ENCODE peak calls at places on chromosomes 6 and 20, in four cellular contexts. D is heart right ventricle; S is stimulated activated CD8-positive, alpha-beta memory T cell treated with anti-CD3 and anti-CD28 coated beads, Interleukin-12 subunit alpha, Interleukin-12 subunit beta, amount 100 ng/mL, for 1 hour; F is GM23248. J is an unnamed sample.

GRCh38 chr6:136309171-136309570 is 19.5 kb upstream of the BCLAF1 start:
- DNase-seq in S (no peak), D (no peak), F (no peak), J (no peak)

GRCh38 chr20:460707-461106 is 1.6 kb downstream of the TBC1D20 start:
- DNase-seq in S (no peak), F (peak), D (no peak), J (no peak)

GRCh38 chr20:9815662-9816061 is 23.2 kb downstream of the PAK5 start:
- DNase-seq in D (no peak), S (no peak), F (no peak), J (no peak)

GRCh38 chr20:23143098-23143497 is 57.0 kb upstream of the CD93 start:
- DNase-seq in F (peak), D (peak), S (no peak), J (peak)

GRCh38 chr6:124870611-124871201 is 91.5 kb upstream of the RNF217 start:
- DNase-seq in S (no peak), F (peak), D (no peak), J (no peak)

GRCh38 chr6:108030223-108030622 is 44.3 kb downstream of the OSTM1 start:
- DNase-seq in D (no peak), F (no peak), S (no peak), J (no peak)

GRCh38 chr20:54356726-54357235 is 118.6 kb upstream of the DOK5 start:
- DNase-seq in S (no peak), F (peak), D (no peak), J (no peak)

GRCh38 chr6:117397536-117398227 is 28.1 kb downstream of the ROS1 start:
- DNase-seq in D (no peak), F (peak), S (no peak), J (no peak)

GRCh38 chr6:136579800-136580199 is 29.6 kb upstream of the MAP7 start:
- DNase-seq in D (no peak), F (peak), S (no peak), J (no peak)

GRCh38 chr20:32484221-32485125 is 100.7 kb downstream of the NOL4L start:
- DNase-seq in D (no peak), F (peak), S (no peak), J (no peak)

GRCh38 chr20:49779972-49780371 is 32.7 kb upstream of the SLC9A8 start:
- DNase-seq in F (no peak), S (no peak), D (no peak), J (no peak)

GRCh38 chr20:44073675-44074071 is 113.3 kb downstream of the JPH2 start:
- DNase-seq in D (no peak), F (no peak), S (no peak), J (no peak)

GRCh38 chr6:167225903-167226508 is 65.1 kb upstream of the UNC93A start:
- DNase-seq in S (no peak), F (no peak), D (no peak), J (no peak)

J was measured in upper lobe of left lung.